ENCODE peak calls at places on chromosomes 13 and 19, in ten cellular contexts. S, F, T, A, Q, R, L, G, E and K are unnamed samples.

GRCh38 chr19:18135712-18136584 is 17.0 kb upstream of the PIK3R2 start:
- DNase-seq in G (no peak), S (no peak), A (peak; percentile 91), R (no peak), Q (no peak), L (no peak), T (no peak), F (no peak), E (no peak), K (no peak)

GRCh38 chr19:42156571-42156970 is 24.3 kb upstream of the POU2F2 start:
- DNase-seq in S (no peak), L (no peak), A (no peak), T (no peak), R (no peak), E (no peak), Q (no peak), G (no peak), F (no peak), K (no peak)

GRCh38 chr13:43546821-43547220 is 240.0 kb downstream of the ENOX1 start:
- DNase-seq in A (no peak), S (no peak), T (no peak), L (no peak), E (no peak), F (no peak), Q (no peak), R (no peak), G (peak; percentile 81), K (no peak)

GRCh38 chr13:42022796-42023493 is 25.5 kb upstream of the DGKH start:
- DNase-seq in R (no peak), E (no peak), F (peak; percentile 82), A (no peak), Q (no peak), G (peak; percentile 21), S (no peak), L (no peak), T (no peak), K (no peak)

GRCh38 chr13:79992111-79992510 is 348.8 kb downstream of the SPRY2 start:
- DNase-seq in Q (no peak), R (no peak), F (no peak), S (no peak), T (no peak), E (no peak), G (no peak), A (no peak), L (no peak), K (no peak)

GRCh38 chr19:37936166-37936565 is 29.2 kb downstream of the SIPA1L3 start:
- DNase-seq in A (peak; percentile 51), T (no peak), G (no peak), R (no peak), F (no peak), E (no peak), L (no peak), S (no peak), Q (no peak), K (no peak)

GRCh38 chr19:11227201-11227886 is 12.1 kb upstream of the ANGPTL8 start:
- DNase-seq in R (no peak), L (no peak), F (no peak), T (no peak), Q (no peak), G (peak; percentile 28), A (no peak), S (no peak), E (peak; percentile 92), K (no peak)

GRCh38 chr19:5147971-5148793 is 179.3 kb downstream of the KDM4B start:
- DNase-seq in E (peak; percentile 14), F (peak; percentile 64), S (no peak), R (peak; percentile 65), A (peak; percentile 46), G (no peak), Q (no peak), L (peak; percentile 73), T (no peak), K (no peak)

GRCh38 chr19:9910625-9911024 is 25.7 kb downstream of the OLFM2 start:
- DNase-seq in T (no peak), S (no peak), R (no peak), E (no peak), G (no peak), A (no peak), L (no peak), Q (no peak), F (no peak), K (no peak)

GRCh38 chr13:72808917-72809500 is 27.1 kb downstream of the PIBF1 start:
- DNase-seq in L (no peak), Q (no peak), S (no peak), A (no peak), T (no peak), R (no peak), G (peak; percentile 9), E (no peak), F (peak; percentile 24), K (no peak)

GRCh38 chr13:103931396-103931795 is 865.2 kb upstream of the SLC10A2 start:
- DNase-seq in A (no peak), Q (no peak), L (no peak), G (no peak), E (no peak), T (no peak), F (no peak), S (peak; percentile 49), R (no peak), K (no peak)

GRCh38 chr13:87709947-87710346 is 38.8 kb downstream of the SLITRK5 start:
- DNase-seq in E (no peak), S (no peak), A (no peak), L (no peak), F (no peak), R (no peak), T (no peak), Q (no peak), G (no peak), K (no peak)

GRCh38 chr19:41860419-41861097 is 503 bp downstream of the RPS19 start:
- DNase-seq in E (no peak), R (peak; percentile 88), F (peak; percentile 25), Q (no peak), L (peak; percentile 55), S (no peak), T (no peak), G (peak; percentile 30), A (no peak), K (no peak)

GRCh38 chr13:34044660-34045080 is 226.7 kb downstream of the RFC3 start:
- DNase-seq in G (no peak), R (no peak), F (peak; percentile 84), Q (no peak), A (no peak), E (no peak), S (peak; percentile 16), T (peak; percentile 5), L (no peak), K (no peak)

GRCh38 chr13:43360911-43361605 is 337.7 kb downstream of the DNAJC15 start:
- DNase-seq in R (no peak), F (no peak), T (no peak), S (no peak), E (no peak), G (no peak), L (no peak), A (no peak), Q (no peak), K (no peak)

DNA sequence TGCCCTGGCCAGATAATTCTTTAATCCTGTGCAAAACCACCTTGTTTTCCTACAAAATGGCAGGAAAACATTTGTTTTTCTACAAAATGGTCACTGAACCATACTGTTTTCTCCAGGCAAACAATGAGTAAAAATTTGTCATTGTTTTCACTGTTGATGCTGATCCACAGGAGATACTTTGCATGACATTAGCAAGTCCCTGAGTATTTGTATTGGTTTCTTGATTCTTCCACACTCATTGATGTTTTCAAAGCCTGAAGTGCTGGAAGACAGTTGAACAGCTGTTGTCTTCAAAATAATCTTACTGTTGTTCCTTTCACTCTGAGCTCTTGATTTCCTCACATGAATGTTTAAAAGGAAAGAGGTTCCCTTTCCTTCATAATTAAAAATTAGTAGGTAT is 123.1 kb upstream of the HTR2A start:
- DNase-seq in L (no peak), T (no peak), Q (no peak), A (no peak), S (no peak), R (no peak), E (no peak), G (peak; percentile 4), F (no peak), K (no peak)
- TF ChIP-seq CTCF in L (no peak), T (no peak), Q (no peak), A (no peak), S (no peak), R (no peak), E (no peak), G (no peak), F (no peak), K (no peak)

GRCh38 chr13:91017031-91017668 is 330.3 kb upstream of the MIR17HG start:
- DNase-seq in L (no peak), F (peak; percentile 30), S (no peak), A (no peak), T (peak; percentile 42), R (no peak), E (peak; percentile 63), G (peak; percentile 66), Q (peak; percentile 44), K (peak; percentile 60)

GRCh38 chr13:91020635-91021034 is 326.9 kb upstream of the MIR17HG start:
- DNase-seq in T (no peak), Q (no peak), F (no peak), E (no peak), L (no peak), S (no peak), A (no peak), R (no peak), G (no peak), K (no peak)

GRCh38 chr13:91014696-91015095 is 332.8 kb upstream of the MIR17HG start:
- DNase-seq in T (no peak), Q (no peak), G (no peak), S (no peak), E (no peak), F (peak; percentile 1), L (no peak), A (no peak), R (no peak), K (no peak)

GRCh38 chr13:91017669-91018053 is 329.8 kb upstream of the MIR17HG start:
- DNase-seq in A (peak; percentile 48), Q (peak; percentile 1), L (no peak), E (peak; percentile 25), T (no peak), F (peak; percentile 1), G (no peak), S (no peak), R (peak; percentile 43), K (no peak)
- TF ChIP-seq CTCF in A (no peak), Q (no peak), L (no peak), E (no peak), T (peak; percentile 44), F (no peak), G (no peak), S (no peak), R (no peak), K (peak; percentile 20)

GRCh38 chr19:43928820-43929219 is 6.3 kb downstream of the ZNF45 start:
- DNase-seq in T (no peak), E (no peak), L (no peak), F (no peak), A (no peak), R (no peak), G (no peak), Q (no peak), S (no peak), K (no peak)

GRCh38 chr19:43923875-43924274 is 11.2 kb downstream of the ZNF45 start:
- DNase-seq in L (no peak), R (no peak), S (no peak), F (no peak), Q (no peak), G (no peak), T (no peak), E (no peak), A (no peak), K (no peak)
- TF ChIP-seq CTCF in L (no peak), R (no peak), S (no peak), F (no peak), Q (no peak), G (no peak), T (no peak), E (no peak), A (no peak), K (no peak)

GRCh38 chr19:40798223-40798996 is 581 bp upstream of the EGLN2 start:
- DNase-seq in T (peak; percentile 87), E (peak; percentile 100), G (peak; percentile 100), R (peak; percentile 100), A (peak; percentile 100), L (peak; percentile 100), F (peak; percentile 99), Q (peak; percentile 100), S (peak; percentile 82), K (peak; percentile 100)
- TF ChIP-seq CTCF in T (peak; percentile 65), E (no peak), G (peak; percentile 45), R (peak; percentile 9), A (peak; percentile 35), L (peak; percentile 26), F (peak; percentile 53), Q (peak; percentile 60), S (peak; percentile 45), K (no peak)